ENCODE peak calls at places on chromosomes 7 and 10, in four cellular contexts. One of them, this sample, is unnamed.
A peak's percentile ranks its signal among the peaks of the same experiment; 100 is the strongest.

GRCh38 chr10:104925232-104925851 is 284.3 kb downstream of the SORCS3 start:
- DNase-seq in HepG2: peak; percentile 25
- DNase-seq in GM12878: no peak
- DNase-seq in H1: peak; percentile 13
- DNase-seq in this sample: peak; percentile 3

GRCh38 chr10:3425261-3425660 is 252.7 kb upstream of the PITRM1 start:
- DNase-seq in GM12878: no peak
- DNase-seq in HepG2: no peak
- DNase-seq in H1: no peak
- DNase-seq in this sample: no peak

GRCh38 chr10:6141296-6142151 is 52.7 kb downstream of the RBM17 start:
- DNase-seq in H1: no peak
- DNase-seq in GM12878: peak; percentile 73
- DNase-seq in HepG2: no peak
- DNase-seq in this sample: peak; percentile 46

GRCh38 chr7:70238171-70238575 is 639.9 kb downstream of the AUTS2 start:
- DNase-seq in GM12878: peak; percentile 93
- DNase-seq in H1: no peak
- DNase-seq in HepG2: no peak
- DNase-seq in this sample: no peak

GRCh38 chr10:48716393-48716792 is 31.7 kb downstream of the WDFY4 start:
- DNase-seq in H1: no peak
- DNase-seq in HepG2: no peak
- DNase-seq in GM12878: no peak
- DNase-seq in this sample: no peak

GRCh38 chr10:132129431-132129830 is 57.3 kb upstream of the DPYSL4 start:
- DNase-seq in H1: no peak
- DNase-seq in HepG2: no peak
- DNase-seq in GM12878: no peak
- DNase-seq in this sample: no peak

GRCh38 chr10:6665847-6666246 is 85.8 kb upstream of the PRKCQ start:
- DNase-seq in GM12878: no peak
- DNase-seq in HepG2: no peak
- DNase-seq in H1: no peak
- DNase-seq in this sample: no peak

GRCh38 chr10:112230325-112230988 is 46.9 kb upstream of the GPAM start:
- DNase-seq in GM12878: no peak
- DNase-seq in H1: no peak
- DNase-seq in HepG2: peak; percentile 59
- DNase-seq in this sample: no peak

GRCh38 chr10:4512557-4513286 is 313.3 kb upstream of the AKR1E2 start:
- DNase-seq in H1: no peak
- DNase-seq in HepG2: peak; percentile 2
- DNase-seq in GM12878: no peak
- DNase-seq in this sample: no peak

GRCh38 chr10:19843487-19843886 is 27.3 kb downstream of the PLXDC2 start:
- DNase-seq in HepG2: no peak
- DNase-seq in H1: no peak
- DNase-seq in GM12878: no peak
- DNase-seq in this sample: no peak

DNA sequence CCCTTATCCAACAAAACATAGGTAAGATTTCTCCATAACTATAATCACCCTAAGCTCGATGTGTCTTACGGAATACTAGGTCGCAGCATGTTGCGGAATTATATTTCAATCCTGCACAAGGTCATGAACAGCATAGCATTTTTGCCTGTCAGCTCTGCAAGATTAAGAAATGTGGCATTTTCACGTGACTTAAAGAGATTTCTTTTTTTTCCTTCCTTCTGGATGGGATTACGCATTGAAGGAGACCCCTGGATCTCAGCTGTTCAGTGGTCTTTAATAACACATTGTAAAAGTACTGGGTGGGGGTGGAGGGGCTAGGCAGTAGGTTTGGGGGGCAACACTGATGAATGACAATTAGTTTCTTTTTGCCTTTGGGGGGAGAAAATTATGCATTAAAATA is 106.7 kb downstream of the CUBN start:
- DNase-seq in HepG2: no peak
- DNase-seq in H1: no peak
- DNase-seq in GM12878: no peak
- DNase-seq in this sample: no peak
- H3K4me3 ChIP-seq in HepG2: no peak overlapping the region
- H3K4me3 ChIP-seq in H1: no peak overlapping the region
- H3K4me3 ChIP-seq in GM12878: no peak overlapping the region
- H3K4me3 ChIP-seq in this sample: no peak overlapping the region

GRCh38 chr7:837001-837400 is 4.7 kb downstream of the SUN1 start:
- DNase-seq in H1: no peak
- DNase-seq in HepG2: no peak
- DNase-seq in GM12878: no peak
- DNase-seq in this sample: no peak

GRCh38 chr7:835021-835420 is 2.7 kb downstream of the SUN1 start:
- DNase-seq in GM12878: no peak
- DNase-seq in H1: no peak
- DNase-seq in HepG2: no peak
- DNase-seq in this sample: no peak

GRCh38 chr7:836429-836828 is 4.2 kb downstream of the SUN1 start:
- DNase-seq in GM12878: no peak
- DNase-seq in H1: no peak
- DNase-seq in HepG2: peak; percentile 58
- DNase-seq in this sample: no peak

GRCh38 chr7:834277-834676 is 2.0 kb downstream of the SUN1 start:
- DNase-seq in H1: no peak
- DNase-seq in GM12878: no peak
- DNase-seq in HepG2: no peak
- DNase-seq in this sample: no peak

GRCh38 chr7:835491-836401 is 3.5 kb downstream of the SUN1 start:
- DNase-seq in HepG2: no peak
- DNase-seq in H1: no peak
- DNase-seq in GM12878: no peak
- DNase-seq in this sample: no peak
- TF ChIP-seq HDAC6 in HepG2: no peak
- TF ChIP-seq HDAC6 in H1: no peak
- TF ChIP-seq HDAC6 in GM12878: no peak
- TF ChIP-seq HDAC6 in this sample: no peak

GRCh38 chr10:10233256-10233655 is 784.4 kb upstream of the CELF2 start:
- DNase-seq in GM12878: no peak
- DNase-seq in HepG2: no peak
- DNase-seq in H1: no peak
- DNase-seq in this sample: no peak

GRCh38 chr10:10235003-10235402 is 782.7 kb upstream of the CELF2 start:
- DNase-seq in GM12878: no peak
- DNase-seq in HepG2: no peak
- DNase-seq in H1: no peak
- DNase-seq in this sample: no peak
- H3K4me3 ChIP-seq in GM12878: no peak overlapping the region
- H3K4me3 ChIP-seq in HepG2: no peak overlapping the region
- H3K4me3 ChIP-seq in H1: no peak overlapping the region
- H3K4me3 ChIP-seq in this sample: no peak overlapping the region

GRCh38 chr10:52198540-52198939 is 115.5 kb upstream of the DKK1 start:
- DNase-seq in HepG2: no peak
- DNase-seq in GM12878: no peak
- DNase-seq in H1: no peak
- DNase-seq in this sample: no peak
- TF ChIP-seq HDAC6 in HepG2: no peak
- TF ChIP-seq HDAC6 in GM12878: no peak
- TF ChIP-seq HDAC6 in H1: no peak
- TF ChIP-seq HDAC6 in this sample: no peak